ENCODE peak calls at places on chromosomes 1 and 21, in five cellular contexts. N, H, C, D and W are unnamed samples.
A peak's percentile ranks its signal among the peaks of the same experiment; 100 is the strongest.

GRCh38 chr1:228236744-228237143 is 28.9 kb downstream of the OBSCN start:
- DNase-seq in N (no peak), H (no peak), C (peak; percentile 13), D (peak; percentile 38), W (peak; percentile 64)

GRCh38 chr1:184465489-184466146 is 78.8 kb downstream of the C1orf21 start:
- DNase-seq in N (no peak), H (no peak), C (no peak), D (peak; percentile 76), W (peak; percentile 37)

GRCh38 chr1:107529511-107530149 is 388.8 kb downstream of the NTNG1 start:
- DNase-seq in N (peak; percentile 19), H (peak; percentile 28), C (no peak), D (peak; percentile 37), W (no peak)

GRCh38 chr1:228697209-228698016 is 37.9 kb upstream of the RHOU start:
- DNase-seq in N (no peak), H (no peak), C (no peak), D (peak; percentile 80), W (peak; percentile 39)

GRCh38 chr1:230386863-230387262 is 39.3 kb downstream of the PGBD5 start:
- DNase-seq in N (no peak), H (no peak), C (no peak), D (no peak), W (no peak)

GRCh38 chr21:26758083-26758861 is 86.9 kb downstream of the ADAMTS1 start:
- DNase-seq in N (no peak), H (no peak), C (no peak), D (no peak), W (no peak)

GRCh38 chr1:205936846-205937707 is 6.2 kb downstream of the SLC26A9 start:
- DNase-seq in N (no peak), H (peak; percentile 50), C (no peak), D (no peak), W (no peak)

GRCh38 chr1:98121661-98122060 is 200.8 kb upstream of the DPYD start:
- DNase-seq in N (no peak), H (no peak), C (no peak), D (no peak), W (no peak)

GRCh38 chr1:213260322-213261075 is 209.5 kb downstream of the RPS6KC1 start:
- DNase-seq in N (no peak), H (no peak), C (no peak), D (no peak), W (no peak)

GRCh38 chr1:243261389-243261788 is 5.5 kb downstream of the SDCCAG8 start:
- DNase-seq in N (no peak), H (no peak), C (no peak), D (no peak), W (no peak)

GRCh38 chr1:109137959-109138757 is 24.2 kb downstream of the ELAPOR1 start:
- DNase-seq in N (no peak), H (no peak), C (no peak), D (no peak), W (no peak)

GRCh38 chr1:150441121-150441520 is 46.1 kb upstream of the TARS2 start:
- DNase-seq in N (no peak), H (no peak), C (no peak), D (no peak), W (no peak)

GRCh38 chr1:114479134-114479533 is 31.9 kb downstream of the TRIM33 start:
- DNase-seq in N (no peak), H (no peak), C (no peak), D (no peak), W (no peak)

GRCh38 chr1:119004781-119005180 is 16.6 kb upstream of the TBX15 start:
- DNase-seq in N (no peak), H (no peak), C (no peak), D (no peak), W (no peak)

GRCh38 chr1:16386454-16387113 is 19.5 kb downstream of the SZRD1 start:
- DNase-seq in N (no peak), H (peak; percentile 48), C (no peak), D (peak; percentile 46), W (peak; percentile 85)

GRCh38 chr1:89957063-89957462 is 37.8 kb upstream of the ZNF326 start:
- DNase-seq in N (no peak), H (no peak), C (no peak), D (no peak), W (no peak)

GRCh38 chr1:13564073-13564472 is 19.6 kb upstream of the PDPN start:
- DNase-seq in N (no peak), H (no peak), C (no peak), D (no peak), W (no peak)

GRCh38 chr1:211750599-211750998 is 75.2 kb upstream of the NEK2 start:
- DNase-seq in N (no peak), H (no peak), C (no peak), D (no peak), W (no peak)

GRCh38 chr1:101509370-101509769 is 272.6 kb downstream of the S1PR1 start:
- DNase-seq in N (no peak), H (no peak), C (no peak), D (no peak), W (no peak)

GRCh38 chr1:175287849-175288248 is 95.3 kb upstream of the KIAA0040 start:
- DNase-seq in N (no peak), H (no peak), C (no peak), D (no peak), W (no peak)

GRCh38 chr1:55352801-55353180 is 137.6 kb upstream of the USP24 start:
- DNase-seq in N (no peak), H (no peak), C (no peak), D (no peak), W (no peak)

GRCh38 chr1:110242731-110243130 is 32.6 kb downstream of the KCNC4 start:
- DNase-seq in N (no peak), H (no peak), C (no peak), D (no peak), W (no peak)

GRCh38 chr1:30822006-30822405 is 64.4 kb upstream of the LAPTM5 start:
- DNase-seq in N (no peak), H (no peak), C (no peak), D (no peak), W (no peak)

GRCh38 chr1:30823627-30823968 is 66.0 kb upstream of the LAPTM5 start:
- DNase-seq in N (no peak), H (no peak), C (no peak), D (no peak), W (no peak)

GRCh38 chr1:30822966-30823581 is 65.5 kb upstream of the LAPTM5 start:
- DNase-seq in N (no peak), H (no peak), C (no peak), D (no peak), W (no peak)

GRCh38 chr1:30824736-30825429 is 67.3 kb upstream of the LAPTM5 start:
- DNase-seq in N (no peak), H (no peak), C (no peak), D (no peak), W (no peak)

DNA sequence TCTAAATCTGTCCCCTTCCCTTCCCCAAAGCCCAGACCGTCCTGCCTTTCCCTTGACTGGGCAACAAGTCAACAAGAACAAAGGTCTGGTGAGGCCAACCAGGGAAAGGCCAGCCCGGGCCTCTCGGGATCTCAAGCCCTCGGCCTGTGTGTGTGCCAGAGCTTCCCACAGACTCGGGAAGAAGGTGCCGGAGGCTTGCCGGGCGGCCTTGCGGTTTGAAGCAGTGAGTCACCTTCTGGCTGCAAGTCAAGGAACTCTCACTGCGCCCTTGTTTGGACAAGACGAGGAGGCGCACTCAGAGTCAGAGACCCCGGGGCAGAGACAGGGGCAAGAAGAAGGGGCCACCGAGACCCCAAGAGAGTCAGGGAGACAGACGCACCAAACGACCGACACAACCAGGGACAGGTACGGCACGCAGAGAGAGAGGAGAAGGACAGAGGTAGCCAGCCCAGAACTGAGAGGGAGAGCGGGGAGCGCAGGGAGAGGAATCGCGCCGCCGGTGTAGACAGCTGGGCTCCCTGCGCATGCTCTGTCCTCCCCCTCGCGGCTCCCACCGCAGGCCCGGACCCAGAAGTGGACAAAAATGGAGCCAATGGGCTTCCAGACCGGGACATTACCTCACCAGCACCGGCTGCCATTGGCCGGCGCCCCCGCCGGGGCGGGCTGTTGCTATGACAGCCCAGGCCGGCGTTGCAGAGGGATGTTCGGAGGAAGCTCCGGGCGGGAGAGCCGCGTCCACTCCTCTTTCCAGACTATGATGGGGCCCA is 66.6 kb upstream of the LAPTM5 start:
- DNase-seq in N (peak; percentile 37), H (peak; percentile 98), C (peak; percentile 93), D (peak; percentile 96), W (peak; percentile 93)
- TF ChIP-seq POLR2A in N (no peak), H (peak; percentile 57), C (no peak), D (no peak), W (peak; percentile 86)

GRCh38 chr1:3338725-3339070 is 115.8 kb upstream of the ARHGEF16 start:
- DNase-seq in N (no peak), H (no peak), C (no peak), D (no peak), W (no peak)
- H3K4me1 ChIP-seq in N (no peaks in the 10 kb centered on the region), H (no peaks in the 10 kb centered on the region), C (no peaks in the 10 kb centered on the region), D (peaks cover 2% of the 10 kb centered on the region), W (peaks cover 8% of the 10 kb centered on the region)

DNA sequence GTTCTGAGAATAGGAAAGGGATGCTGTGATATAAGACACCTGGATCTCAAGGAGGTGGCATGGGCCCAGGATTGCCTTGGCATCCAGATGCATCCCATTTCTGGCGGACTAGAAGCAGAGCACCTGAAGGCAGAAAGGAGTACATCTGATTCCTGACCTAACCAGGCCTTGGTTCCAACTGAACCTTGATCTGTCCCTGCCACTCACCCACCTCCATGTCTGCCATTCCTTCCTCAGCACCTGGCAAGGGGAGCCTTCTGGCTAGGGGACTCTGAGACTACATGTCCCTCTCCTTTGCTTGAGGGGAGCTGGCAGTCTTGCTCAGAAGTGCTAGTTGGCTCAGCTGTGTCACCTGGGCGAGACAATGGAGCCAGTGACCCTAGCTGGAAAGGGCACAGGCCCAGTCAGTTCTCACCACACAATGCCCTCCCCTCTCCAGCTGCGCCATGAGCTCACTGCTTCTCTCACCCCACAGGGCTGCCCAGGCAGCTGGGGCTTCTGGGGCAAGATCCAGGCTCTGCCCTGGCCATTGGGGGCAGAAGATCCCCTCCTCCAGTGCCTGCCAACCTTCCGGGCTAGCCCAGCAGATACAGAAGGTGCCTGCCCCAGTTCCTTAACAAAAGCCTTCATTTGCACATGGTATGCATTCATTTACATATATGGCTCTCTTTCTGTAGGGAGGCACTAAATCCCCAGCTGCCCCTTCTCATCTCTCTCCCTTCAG is 2.9 kb downstream of the IGSF8 start:
- DNase-seq in N (no peak), H (no peak), C (no peak), D (no peak), W (no peak)
- H3K27ac ChIP-seq in N (no peak overlapping the region), H (no peak overlapping the region), C (no peak overlapping the region), D (no peak overlapping the region), W (peak overlapping the region; percentile 94)

GRCh38 chr21:44873356-44874239 is at the start of gene PTTG1IP:
- DNase-seq in N (peak; percentile 94), H (peak; percentile 93), C (peak; percentile 86), D (peak; percentile 97), W (peak; percentile 97)
- TF ChIP-seq POLR2A in N (peak; percentile 87), H (peak; percentile 79), C (peak; percentile 50), D (peak; percentile 52), W (peak; percentile 95)

DNA sequence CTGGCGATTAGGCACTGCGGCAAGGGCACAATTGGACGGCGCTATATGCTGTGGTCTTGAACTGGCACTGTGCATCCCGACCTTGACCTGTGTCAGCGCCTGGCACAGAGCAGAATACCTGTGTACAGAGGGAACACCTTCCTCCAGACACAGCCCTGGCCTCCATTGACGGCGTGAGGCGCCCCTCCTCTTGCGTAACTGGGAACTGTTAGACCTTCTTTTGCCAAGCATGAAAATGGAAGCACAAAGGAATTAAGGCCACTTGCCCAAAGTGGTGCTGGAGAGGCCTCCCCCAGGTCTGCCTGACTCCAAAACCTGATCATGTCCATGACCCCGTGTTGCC is 6.8 kb upstream of the AGTRAP start:
- DNase-seq in N (no peak), H (no peak), C (no peak), D (no peak), W (no peak)
- H3K4me1 ChIP-seq in N (peaks cover 10% of the 10 kb centered on the region), H (no peaks in the 10 kb centered on the region), C (no peaks in the 10 kb centered on the region), D (peaks cover 38% of the 10 kb centered on the region), W (peaks cover 12% of the 10 kb centered on the region)